ENCODE peak calls at places on chromosomes 11 and 22, in six cellular contexts. X, G, A, K, S and I are unnamed samples.

GRCh38 chr11:55714982-55715888 is 53.2 kb downstream of the OR4C6 start:
- DNase-seq in G (no peak), A (no peak), S (peak; percentile 20), K (peak; percentile 6), X (no peak), I (peak; percentile 32)

GRCh38 chr11:104134760-104135159 is 29.2 kb downstream of the PDGFD start:
- DNase-seq in S (no peak), A (no peak), G (no peak), X (no peak), K (no peak), I (no peak)

GRCh38 chr11:64238999-64239398 is 1.9 kb upstream of the FKBP2 start:
- DNase-seq in K (no peak), G (no peak), S (no peak), X (no peak), A (no peak), I (no peak)

GRCh38 chr11:9176550-9176949 is 85.2 kb upstream of the SCUBE2 start:
- DNase-seq in A (no peak), K (no peak), G (no peak), X (no peak), S (no peak), I (no peak)

GRCh38 chr11:22728600-22729394 is 62.4 kb downstream of the GAS2 start:
- DNase-seq in S (no peak), K (peak; percentile 14), A (no peak), G (no peak), X (no peak), I (no peak)

GRCh38 chr22:40875111-40875510 is 13.2 kb upstream of the DNAJB7 start:
- DNase-seq in A (no peak), S (no peak), G (no peak), X (no peak), K (no peak), I (no peak)

GRCh38 chr11:35529971-35530495 is 4.6 kb upstream of the PAMR1 start:
- DNase-seq in A (no peak), S (no peak), K (no peak), X (no peak), G (no peak), I (no peak)

GRCh38 chr11:87300640-87301381 is 263.1 kb downstream of the TMEM135 start:
- DNase-seq in K (no peak), G (no peak), X (no peak), A (no peak), S (peak; percentile 30), I (no peak)

GRCh38 chr22:36417281-36417686 is 29.5 kb upstream of the MYH9 start:
- DNase-seq in X (no peak), S (no peak), G (no peak), K (no peak), A (no peak), I (no peak)

GRCh38 chr11:59807047-59807446 is 3.5 kb downstream of the MRPL16 start:
- DNase-seq in X (no peak), K (peak; percentile 50), G (no peak), S (no peak), A (no peak), I (no peak)

GRCh38 chr11:64755681-64756361 is 4.0 kb downstream of the PYGM start:
- DNase-seq in S (no peak), A (no peak), G (no peak), X (no peak), K (no peak), I (no peak)

GRCh38 chr22:32407332-32407731 is 4.7 kb downstream of the RTCB start:
- DNase-seq in K (no peak), X (peak; percentile 53), S (no peak), G (no peak), A (no peak), I (no peak)

DNA sequence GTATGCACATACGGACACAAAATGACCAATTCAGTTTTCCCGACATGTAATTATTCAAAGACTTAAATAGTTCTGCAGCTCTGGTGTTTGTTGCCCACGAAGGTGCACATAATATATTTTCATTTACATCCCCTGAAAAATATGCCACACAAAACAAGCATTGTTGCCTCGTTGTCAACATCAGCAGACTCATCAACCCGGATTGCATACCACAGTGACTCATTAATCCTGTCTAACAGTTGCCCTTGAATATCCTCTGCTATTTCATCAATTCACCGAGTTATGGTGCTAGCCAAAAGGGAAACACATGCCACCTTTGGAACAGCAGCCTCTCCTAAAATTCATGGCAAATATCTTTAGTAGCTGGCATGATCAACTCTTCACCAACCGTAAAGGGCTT is 582.2 kb downstream of the LRRC4C start:
- DNase-seq in X (no peak), A (no peak), G (no peak), S (no peak), K (peak; percentile 1), I (no peak)
- TF ChIP-seq CTCF in X (no peak), A (no peak), G (no peak), S (no peak), K (no peak), I (no peak)

GRCh38 chr11:1702506-1702905 is 5.5 kb downstream of the KRTAP5-6 start:
- DNase-seq in G (no peak), S (no peak), X (no peak), A (no peak), K (no peak), I (no peak)

GRCh38 chr11:1707751-1708150 is 10.8 kb downstream of the KRTAP5-6 start:
- DNase-seq in S (no peak), K (no peak), A (no peak), G (no peak), X (no peak), I (no peak)

GRCh38 chr11:1706634-1707400 is 9.8 kb downstream of the KRTAP5-6 start:
- DNase-seq in G (no peak), A (no peak), S (peak; percentile 30), X (no peak), K (no peak), I (peak; percentile 36)

GRCh38 chr11:1703146-1703545 is 6.2 kb downstream of the KRTAP5-6 start:
- DNase-seq in S (no peak), G (no peak), A (no peak), X (no peak), K (no peak), I (no peak)

GRCh38 chr11:1705121-1706052 is 8.4 kb downstream of the KRTAP5-6 start:
- DNase-seq in X (no peak), G (no peak), A (no peak), K (no peak), S (no peak), I (no peak)
- TF ChIP-seq MAX in X (no peak), G (no peak), A (no peak), K (no peak), S (no peak), I (no peak)

DNA sequence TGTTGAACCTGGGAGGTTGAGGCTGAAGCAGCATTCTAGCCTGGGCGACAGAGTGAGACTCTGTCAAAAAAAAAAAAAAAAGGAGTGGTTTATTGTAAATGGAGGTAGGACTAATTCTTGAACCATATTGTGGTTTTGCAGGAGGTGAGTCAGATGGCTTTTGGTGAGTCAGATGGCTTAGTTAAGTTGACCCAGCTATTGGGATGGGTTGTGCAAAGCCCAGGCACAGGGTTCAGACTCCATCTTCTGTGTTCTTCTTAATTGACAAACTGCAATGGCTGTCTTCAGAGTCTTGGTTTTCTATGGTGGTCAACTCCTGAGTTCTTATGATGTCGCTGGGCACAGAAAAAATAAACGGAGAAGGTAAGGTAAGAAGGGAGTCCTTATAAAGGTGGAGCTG is 182.7 kb downstream of the ADAMTS15 start:
- DNase-seq in S (no peak), X (no peak), K (no peak), G (peak; percentile 52), A (no peak), I (no peak)
- TF ChIP-seq ATF3 in S (no peak), X (no peak), K (no peak), G (no peak), A (no peak), I (no peak)

GRCh38 chr11:898160-898517 is 12.5 kb downstream of the CHID1 start:
- DNase-seq in X (no peak), S (peak; percentile 34), A (no peak), G (peak; percentile 13), K (peak; percentile 27), I (peak; percentile 55)
- TF ChIP-seq CTCF in X (peak; percentile 29), S (peak; percentile 42), A (peak; percentile 46), G (peak; percentile 48), K (peak; percentile 43), I (peak; percentile 27)

GRCh38 chr22:23583836-23584235 is 3.7 kb upstream of the IGLL1 start:
- DNase-seq in K (no peak), A (no peak), G (no peak), X (no peak), S (no peak), I (no peak)
- TF ChIP-seq MAX in K (no peak), A (no peak), G (no peak), X (no peak), S (no peak), I (no peak)

DNA sequence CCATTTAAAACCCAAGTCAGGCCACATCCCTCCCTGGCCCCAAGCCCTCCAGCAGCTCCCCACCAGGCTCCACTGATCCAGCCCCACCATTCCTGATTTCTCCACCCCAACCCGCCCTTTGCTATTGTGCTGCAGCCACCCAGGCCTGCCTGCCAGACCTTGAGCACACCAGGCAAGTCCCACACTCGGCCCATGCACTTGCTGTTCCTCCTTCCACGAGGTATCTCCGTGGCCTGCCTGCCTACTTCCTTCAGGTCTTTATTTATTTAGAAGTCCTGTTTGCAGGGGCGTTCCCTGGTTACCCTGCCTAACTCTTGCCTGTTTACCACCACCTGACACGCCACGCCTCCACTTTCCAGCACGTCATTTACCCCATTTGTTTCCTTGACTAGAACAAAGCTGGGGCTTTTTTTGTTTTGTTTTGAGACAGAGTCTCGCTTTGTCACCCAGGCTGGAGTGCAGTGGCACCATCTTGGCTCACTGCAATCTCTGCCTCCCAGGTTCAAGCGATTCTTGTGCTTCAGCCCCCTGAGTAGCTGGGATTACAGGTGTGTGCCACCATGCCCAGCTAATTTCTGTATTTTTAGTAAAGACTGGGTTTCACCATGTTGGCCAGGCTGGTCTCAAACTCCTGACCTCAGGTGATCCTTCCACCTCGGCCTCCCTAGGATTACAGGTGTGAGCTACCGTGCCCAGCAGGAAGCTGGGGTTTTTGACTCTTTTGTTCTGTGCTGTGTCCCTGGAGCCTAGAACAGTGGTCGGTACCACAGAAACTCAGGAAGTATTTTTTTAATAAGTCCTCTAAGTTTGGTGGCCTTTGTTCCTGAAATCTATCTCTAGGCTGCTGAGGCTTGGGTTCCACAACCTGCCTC is 6.7 kb downstream of the CENPM start:
- DNase-seq in S (peak; percentile 43), K (no peak), G (no peak), X (peak; percentile 98), A (no peak), I (no peak)
- TF ChIP-seq ATF3 in S (no peak), K (no peak), G (no peak), X (no peak), A (no peak), I (no peak)

GRCh38 chr11:82989628-82990404 is 81.9 kb downstream of the RAB30 start:
- DNase-seq in G (no peak), K (peak; percentile 78), X (no peak), A (no peak), S (no peak), I (no peak)
- TF ChIP-seq CTCF in G (no peak), K (peak; percentile 62), X (no peak), A (no peak), S (peak; percentile 32), I (no peak)

DNA sequence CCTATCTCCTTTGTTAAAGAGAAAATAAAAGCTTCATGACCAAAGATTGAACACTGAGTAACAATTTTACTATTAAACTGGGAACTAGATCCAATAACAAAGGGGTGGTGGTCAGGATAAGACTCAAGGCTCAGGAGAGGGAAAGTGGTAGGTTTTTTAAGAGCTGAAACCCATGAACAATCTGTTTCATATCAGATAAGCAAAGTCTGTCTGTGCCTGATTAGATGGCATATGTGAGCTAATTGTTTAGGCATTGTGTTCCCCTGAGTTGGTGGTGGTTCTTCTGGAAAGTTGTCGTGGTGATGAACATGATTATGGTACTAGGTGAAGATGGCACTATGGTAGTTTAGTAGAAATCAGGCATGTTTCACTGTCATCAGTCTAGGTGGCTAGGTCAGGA is 24.4 kb downstream of the USP47 start:
- DNase-seq in G (no peak), X (no peak), S (peak; percentile 54), A (no peak), K (no peak), I (no peak)
- TF ChIP-seq MAX in G (no peak), X (no peak), S (no peak), A (no peak), K (no peak), I (no peak)